ENCODE peak calls at places on chromosomes 4 and X, in nine cellular contexts. Z is SK-N-SH, Q is AG04450, Y is astrocyte, C is thoracic aorta, N is adrenal gland, F is uterus, G is gastrocnemius medialis, L is lung. X is an unnamed sample.

GRCh38 chr4:633976-634598 is 8.7 kb downstream of the PDE6B start:
- DNase-seq in Y (no peak), Q (no peak), L (no peak), Z (no peak), N (no peak), G (no peak), C (no peak), F (no peak), X (no peak)

GRCh38 chr4:25253072-25253447 is 19.2 kb downstream of the PI4K2B start:
- DNase-seq in F (no peak), N (no peak), L (no peak), G (no peak), Z (no peak), C (no peak), Y (peak), Q (no peak), X (no peak)

GRCh38 chr4:94960703-94961102 is 202.9 kb downstream of the BMPR1B start:
- DNase-seq in N (no peak), G (no peak), F (no peak), Z (no peak), C (no peak), Q (no peak), L (no peak), Y (no peak), X (no peak)

GRCh38 chrX:128807367-128807766 is 715.9 kb downstream of the SMARCA1 start:
- DNase-seq in Q (no peak), C (no peak), Z (no peak), G (no peak), N (no peak), L (no peak), F (no peak), Y (no peak), X (no peak)

GRCh38 chr4:182219400-182219799 is 23.8 kb upstream of the TENM3 start:
- DNase-seq in G (no peak), N (no peak), Y (peak), Q (no peak), Z (no peak), C (no peak), L (no peak), F (no peak), X (no peak)

GRCh38 chr4:160423879-160424451 is 1321.1 kb downstream of the RAPGEF2 start:
- DNase-seq in C (no peak), Z (no peak), L (no peak), G (no peak), F (no peak), Q (no peak), N (no peak), Y (peak), X (no peak)

GRCh38 chr4:76559236-76560071 is 124.4 kb downstream of the SHROOM3 start:
- DNase-seq in Z (no peak), L (no peak), F (no peak), C (no peak), Q (no peak), Y (no peak), G (no peak), N (no peak), X (no peak)

GRCh38 chr4:145098675-145099037 is 545 bp downstream of the ABCE1 start:
- DNase-seq in G (peak), Q (no peak), Z (peak), L (peak), C (no peak), Y (peak), N (peak), F (no peak), X (no peak)

GRCh38 chr4:99635601-99636000 is 22.0 kb downstream of the C4orf54 start:
- DNase-seq in F (no peak), Z (no peak), Q (no peak), L (no peak), C (no peak), Y (no peak), N (no peak), G (no peak), X (no peak)

GRCh38 chr4:13537011-13537831 is 7.1 kb downstream of the NKX3-2 start:
- DNase-seq in L (no peak), Q (no peak), G (no peak), Z (peak), Y (no peak), F (no peak), N (no peak), C (no peak), X (no peak)

GRCh38 chr4:13536607-13537006 is 7.7 kb downstream of the NKX3-2 start:
- DNase-seq in Q (no peak), N (no peak), F (no peak), L (no peak), Y (no peak), C (no peak), G (no peak), Z (peak), X (no peak)

GRCh38 chr4:13538427-13538973 is 5.8 kb downstream of the NKX3-2 start:
- DNase-seq in Y (no peak), Q (no peak), G (no peak), C (no peak), Z (peak), L (no peak), F (no peak), N (no peak), X (no peak)

GRCh38 chr4:13539047-13539720 is 5.1 kb downstream of the NKX3-2 start:
- DNase-seq in F (no peak), G (no peak), L (no peak), N (no peak), Q (no peak), Z (peak), Y (no peak), C (no peak), X (no peak)

DNA sequence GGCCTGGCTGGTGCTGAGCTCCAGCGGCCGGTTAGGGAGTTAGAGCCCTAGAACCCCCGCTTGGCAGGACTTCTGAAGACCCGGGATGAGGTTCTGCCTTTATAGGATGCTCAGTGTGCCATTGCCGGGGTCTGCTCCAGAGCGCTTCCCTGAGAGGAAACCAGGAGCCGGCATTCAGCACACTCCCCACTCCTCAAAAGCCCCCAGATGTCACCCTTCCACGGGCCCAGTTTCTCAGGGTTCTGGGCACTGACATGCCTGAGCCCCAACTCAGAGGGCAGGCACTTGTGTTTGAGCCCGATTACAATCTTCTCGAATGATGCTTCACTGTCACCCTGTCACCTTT is 6.5 kb downstream of the NKX3-2 start:
- DNase-seq in G (no peak), Q (no peak), C (no peak), N (no peak), F (no peak), L (no peak), Z (peak), Y (no peak), X (no peak)
- H3K27ac ChIP-seq in G (no peak), Q (no peak), C (no peak), N (no peak), F (no peak), L (no peak), Z (no peak), Y (no peak), X (no peak)

GRCh38 chr4:7647211-7647931 is 212.6 kb upstream of the PSAPL1 start:
- DNase-seq in Y (no peak), L (no peak), G (no peak), Q (no peak), N (no peak), F (no peak), Z (no peak), C (no peak), X (no peak)
- H3K27ac ChIP-seq in Y (peak), L (no peak), G (no peak), Q (no peak), N (no peak), F (no peak), Z (no peak), C (no peak), X (no peak)

DNA sequence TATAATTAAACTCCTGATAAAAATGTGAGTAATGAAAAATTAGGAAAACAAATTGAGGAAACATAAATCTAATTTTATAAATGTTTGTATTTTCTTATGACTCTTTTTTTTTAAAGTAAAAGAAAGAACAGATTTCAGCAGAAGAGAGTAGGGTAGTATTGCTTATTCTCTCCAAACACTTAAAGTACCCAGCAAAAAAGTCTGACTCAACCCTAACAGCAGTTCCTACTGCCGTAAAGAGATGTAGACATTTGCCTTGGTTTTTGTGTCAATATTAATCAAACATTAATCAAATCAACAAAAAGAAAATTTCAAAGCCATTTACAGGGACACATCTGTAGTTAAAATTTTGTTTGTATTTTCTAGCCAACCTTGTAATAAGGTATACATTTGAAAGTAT is 508.4 kb downstream of the IL15 start:
- DNase-seq in Z (no peak), Q (no peak), C (no peak), L (no peak), Y (no peak), N (no peak), F (no peak), G (no peak), X (no peak)
- H3K27ac ChIP-seq in Z (no peak), Q (no peak), C (no peak), L (no peak), Y (no peak), N (no peak), F (no peak), G (no peak), X (no peak)

DNA sequence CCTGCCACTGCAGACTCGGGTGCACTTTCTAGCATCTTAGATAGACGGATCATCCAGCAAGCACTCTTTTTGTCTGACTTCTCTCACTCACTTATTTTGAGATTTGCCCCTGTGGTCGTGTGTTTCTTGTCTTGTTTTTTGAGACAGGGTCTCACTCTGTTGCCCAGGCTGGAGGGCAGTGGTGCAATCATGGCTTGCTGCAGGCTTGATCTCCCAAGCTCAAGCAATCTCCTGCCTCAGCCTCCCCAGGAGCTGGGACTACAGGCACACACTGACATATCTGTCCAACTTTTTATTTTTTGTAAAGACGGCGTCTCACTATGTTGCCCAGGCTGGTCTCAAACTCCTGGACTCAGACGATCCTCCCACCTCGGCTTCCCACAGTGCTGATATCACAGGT is 26.7 kb downstream of the FGFR3 start:
- DNase-seq in L (no peak), G (no peak), F (no peak), N (no peak), Q (no peak), Y (no peak), C (no peak), Z (no peak), X (no peak)
- H3K27ac ChIP-seq in L (no peak), G (peak), F (no peak), N (no peak), Q (no peak), Y (no peak), C (no peak), Z (peak), X (no peak)

DNA sequence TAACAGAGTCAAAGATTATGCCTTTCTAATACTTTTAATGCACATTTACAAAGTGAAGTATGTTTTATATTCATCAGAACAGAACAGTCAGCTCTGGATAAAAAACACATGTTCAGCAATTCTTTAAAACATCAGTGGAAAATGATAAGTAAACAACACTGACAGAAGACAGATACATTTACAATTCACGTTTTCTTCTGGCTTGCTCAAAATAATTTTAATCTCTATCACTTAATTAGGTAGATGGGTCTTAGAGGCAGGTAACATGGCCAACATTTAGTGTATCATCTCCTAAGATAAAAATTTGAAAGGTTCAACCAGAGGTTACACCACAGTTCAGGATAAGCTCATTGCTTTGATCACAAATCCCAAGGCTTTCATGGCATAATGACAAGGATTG is 156.8 kb upstream of the MAB21L2 start:
- DNase-seq in Q (no peak), N (no peak), G (no peak), F (no peak), Y (no peak), C (no peak), L (no peak), Z (peak), X (no peak)
- H3K27ac ChIP-seq in Q (no peak), N (no peak), G (no peak), F (no peak), Y (no peak), C (no peak), L (no peak), Z (peak), X (no peak)

GRCh38 chr4:40575846-40576245 is 53.8 kb downstream of the RBM47 start:
- DNase-seq in Q (no peak), G (no peak), Y (no peak), Z (no peak), F (no peak), N (no peak), C (no peak), L (no peak), X (no peak)
- H3K27ac ChIP-seq in Q (no peak), G (no peak), Y (no peak), Z (no peak), F (no peak), N (peak), C (no peak), L (no peak), X (peak)